ENCODE peak calls at places on chromosomes 5 and 9, in six cellular contexts. One of them, this sample, is unnamed.
A peak's percentile ranks its signal among the peaks of the same experiment; 100 is the strongest.

GRCh38 chr9:94874316-94874715 is 147.8 kb downstream of the AOPEP start:
- DNase-seq in lower lobe of right lung: no peak
- DNase-seq in pancreas: no peak
- DNase-seq in NT2/D1: no peak
- DNase-seq in tibial artery: no peak
- DNase-seq in neural progenitor cell: no peak
- DNase-seq in this sample: no peak

GRCh38 chr9:87813119-87813463 is 69.6 kb upstream of the SPATA31E1 start:
- DNase-seq in lower lobe of right lung: no peak
- DNase-seq in pancreas: no peak
- DNase-seq in NT2/D1: no peak
- DNase-seq in tibial artery: no peak
- DNase-seq in neural progenitor cell: no peak
- DNase-seq in this sample: no peak

GRCh38 chr9:17521456-17521855 is 57.4 kb upstream of the SH3GL2 start:
- DNase-seq in lower lobe of right lung: no peak
- DNase-seq in pancreas: no peak
- DNase-seq in NT2/D1: no peak
- DNase-seq in tibial artery: no peak
- DNase-seq in neural progenitor cell: no peak
- DNase-seq in this sample: no peak

GRCh38 chr9:107029146-107029545 is 166.2 kb downstream of the ZNF462 start:
- DNase-seq in lower lobe of right lung: no peak
- DNase-seq in pancreas: no peak
- DNase-seq in NT2/D1: no peak
- DNase-seq in tibial artery: no peak
- DNase-seq in neural progenitor cell: no peak
- DNase-seq in this sample: no peak

GRCh38 chr5:77204967-77205366 is 5.5 kb upstream of the PDE8B start:
- DNase-seq in lower lobe of right lung: no peak
- DNase-seq in pancreas: no peak
- DNase-seq in NT2/D1: no peak
- DNase-seq in tibial artery: no peak
- DNase-seq in neural progenitor cell: no peak
- DNase-seq in this sample: no peak

GRCh38 chr5:169072223-169072622 is 228.7 kb downstream of the SLIT3 start:
- DNase-seq in lower lobe of right lung: no peak
- DNase-seq in pancreas: no peak
- DNase-seq in NT2/D1: no peak
- DNase-seq in tibial artery: no peak
- DNase-seq in neural progenitor cell: no peak
- DNase-seq in this sample: no peak

GRCh38 chr9:33147770-33148169 is 19.4 kb downstream of the B4GALT1 start:
- DNase-seq in lower lobe of right lung: no peak
- DNase-seq in pancreas: no peak
- DNase-seq in NT2/D1: no peak
- DNase-seq in tibial artery: peak; percentile 23
- DNase-seq in neural progenitor cell: no peak
- DNase-seq in this sample: no peak

GRCh38 chr9:72633966-72634365 is 112.6 kb downstream of the TMC1 start:
- DNase-seq in lower lobe of right lung: no peak
- DNase-seq in pancreas: no peak
- DNase-seq in NT2/D1: no peak
- DNase-seq in tibial artery: no peak
- DNase-seq in neural progenitor cell: no peak
- DNase-seq in this sample: no peak

GRCh38 chr5:61632064-61632463 is 300.0 kb downstream of the ZSWIM6 start:
- DNase-seq in lower lobe of right lung: no peak
- DNase-seq in pancreas: no peak
- DNase-seq in NT2/D1: no peak
- DNase-seq in tibial artery: no peak
- DNase-seq in neural progenitor cell: no peak
- DNase-seq in this sample: no peak

GRCh38 chr9:17988489-17988888 is 409.6 kb downstream of the SH3GL2 start:
- DNase-seq in lower lobe of right lung: no peak
- DNase-seq in pancreas: no peak
- DNase-seq in NT2/D1: no peak
- DNase-seq in tibial artery: no peak
- DNase-seq in neural progenitor cell: no peak
- DNase-seq in this sample: no peak

GRCh38 chr9:92187390-92187789 is 72.2 kb upstream of the SPTLC1 start:
- DNase-seq in lower lobe of right lung: no peak
- DNase-seq in pancreas: no peak
- DNase-seq in NT2/D1: no peak
- DNase-seq in tibial artery: no peak
- DNase-seq in neural progenitor cell: no peak
- DNase-seq in this sample: no peak

GRCh38 chr5:102835715-102836114 is 80.6 kb downstream of the PAM start:
- DNase-seq in lower lobe of right lung: no peak
- DNase-seq in pancreas: no peak
- DNase-seq in NT2/D1: no peak
- DNase-seq in tibial artery: no peak
- DNase-seq in neural progenitor cell: no peak
- DNase-seq in this sample: no peak

GRCh38 chr5:115419794-115420585 is 123.5 kb upstream of the CCDC112 start:
- DNase-seq in lower lobe of right lung: no peak
- DNase-seq in pancreas: no peak
- DNase-seq in NT2/D1: peak; percentile 55
- DNase-seq in tibial artery: no peak
- DNase-seq in neural progenitor cell: no peak
- DNase-seq in this sample: no peak

DNA sequence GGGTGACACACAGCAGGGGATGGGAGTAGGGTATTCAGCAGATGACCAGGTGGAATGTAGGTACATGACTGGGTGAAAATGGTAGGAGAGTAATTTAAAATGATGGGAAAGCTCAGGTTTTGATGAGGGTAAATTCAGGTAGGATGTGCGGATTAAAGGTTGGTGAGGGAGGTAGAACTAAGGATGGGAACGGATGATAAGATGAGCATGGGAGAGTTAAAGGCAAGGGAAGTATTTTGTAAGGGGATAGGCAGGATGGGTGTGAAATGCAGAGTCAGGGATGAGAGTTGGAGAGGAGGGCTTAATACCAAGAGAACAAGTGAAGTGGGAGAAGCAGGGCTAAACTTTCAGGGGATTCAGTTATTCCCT is 1.5 kb downstream of the TLN1 start:
- DNase-seq in lower lobe of right lung: no peak
- DNase-seq in pancreas: no peak
- DNase-seq in NT2/D1: no peak
- DNase-seq in tibial artery: no peak
- DNase-seq in neural progenitor cell: no peak
- DNase-seq in this sample: no peak
- H3K4me1 ChIP-seq in lower lobe of right lung: peaks cover 67% of the 10 kb centered on the region
- H3K4me1 ChIP-seq in pancreas: peaks cover 26% of the 10 kb centered on the region
- H3K4me1 ChIP-seq in NT2/D1: peaks cover 15% of the 10 kb centered on the region
- H3K4me1 ChIP-seq in tibial artery: peaks cover 79% of the 10 kb centered on the region
- H3K4me1 ChIP-seq in neural progenitor cell: peaks cover 55% of the 10 kb centered on the region
- H3K4me1 ChIP-seq in this sample: peaks cover 68% of the 10 kb centered on the region

DNA sequence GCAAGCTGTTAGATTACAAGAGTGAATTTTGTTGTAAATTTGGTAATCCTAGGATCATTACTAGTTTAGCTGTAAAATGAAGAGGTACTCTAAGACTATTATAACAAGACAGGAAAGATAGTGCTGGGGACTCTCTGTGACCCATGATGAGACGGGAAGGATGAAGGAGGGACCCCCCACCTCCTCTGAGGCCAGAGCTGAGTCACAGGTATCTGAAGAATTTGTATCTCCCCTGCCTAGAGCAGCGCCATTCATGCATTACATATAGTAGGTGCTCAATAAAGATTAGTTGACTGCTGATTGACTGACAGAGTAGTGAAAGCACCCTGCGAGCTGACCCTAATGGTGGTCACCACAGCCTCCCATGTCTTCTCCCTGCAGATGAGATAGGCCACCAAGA is 202.8 kb downstream of the SNX18 start:
- DNase-seq in lower lobe of right lung: no peak
- DNase-seq in pancreas: no peak
- DNase-seq in NT2/D1: no peak
- DNase-seq in tibial artery: no peak
- DNase-seq in neural progenitor cell: no peak
- DNase-seq in this sample: no peak
- H3K4me1 ChIP-seq in lower lobe of right lung: peaks cover 7% of the 10 kb centered on the region
- H3K4me1 ChIP-seq in pancreas: no peaks in the 10 kb centered on the region
- H3K4me1 ChIP-seq in NT2/D1: no peaks in the 10 kb centered on the region
- H3K4me1 ChIP-seq in tibial artery: peaks cover 24% of the 10 kb centered on the region
- H3K4me1 ChIP-seq in neural progenitor cell: peaks cover 15% of the 10 kb centered on the region
- H3K4me1 ChIP-seq in this sample: no peaks in the 10 kb centered on the region

GRCh38 chr5:181170237-181170830 is 22.9 kb downstream of the OR2V2 start:
- DNase-seq in lower lobe of right lung: no peak
- DNase-seq in pancreas: peak; percentile 51
- DNase-seq in NT2/D1: no peak
- DNase-seq in tibial artery: peak; percentile 27
- DNase-seq in neural progenitor cell: peak; percentile 61
- DNase-seq in this sample: no peak
- H3K4me1 ChIP-seq in lower lobe of right lung: peaks cover 25% of the 10 kb centered on the region
- H3K4me1 ChIP-seq in pancreas: no peaks in the 10 kb centered on the region
- H3K4me1 ChIP-seq in NT2/D1: no peaks in the 10 kb centered on the region
- H3K4me1 ChIP-seq in tibial artery: peaks cover 20% of the 10 kb centered on the region
- H3K4me1 ChIP-seq in neural progenitor cell: peaks cover 8% of the 10 kb centered on the region
- H3K4me1 ChIP-seq in this sample: peaks cover 22% of the 10 kb centered on the region

GRCh38 chr9:129473523-129474244 is 147.2 kb downstream of the C9orf50 start:
- DNase-seq in lower lobe of right lung: no peak
- DNase-seq in pancreas: no peak
- DNase-seq in NT2/D1: no peak
- DNase-seq in tibial artery: peak; percentile 92
- DNase-seq in neural progenitor cell: no peak
- DNase-seq in this sample: no peak

GRCh38 chr9:129476821-129477611 is 143.9 kb downstream of the C9orf50 start:
- DNase-seq in lower lobe of right lung: no peak
- DNase-seq in pancreas: no peak
- DNase-seq in NT2/D1: no peak
- DNase-seq in tibial artery: no peak
- DNase-seq in neural progenitor cell: no peak
- DNase-seq in this sample: no peak

GRCh38 chr9:129472651-129473102 is 148.2 kb downstream of the C9orf50 start:
- DNase-seq in lower lobe of right lung: no peak
- DNase-seq in pancreas: no peak
- DNase-seq in NT2/D1: no peak
- DNase-seq in tibial artery: no peak
- DNase-seq in neural progenitor cell: no peak
- DNase-seq in this sample: no peak

GRCh38 chr9:129471201-129472019 is 149.5 kb downstream of the C9orf50 start:
- DNase-seq in lower lobe of right lung: no peak
- DNase-seq in pancreas: no peak
- DNase-seq in NT2/D1: no peak
- DNase-seq in tibial artery: no peak
- DNase-seq in neural progenitor cell: no peak
- DNase-seq in this sample: no peak

GRCh38 chr9:129474740-129475404 is 146.0 kb downstream of the C9orf50 start:
- DNase-seq in lower lobe of right lung: no peak
- DNase-seq in pancreas: no peak
- DNase-seq in NT2/D1: no peak
- DNase-seq in tibial artery: no peak
- DNase-seq in neural progenitor cell: no peak
- DNase-seq in this sample: no peak
- H3K4me1 ChIP-seq in lower lobe of right lung: peaks cover 29% of the 10 kb centered on the region
- H3K4me1 ChIP-seq in pancreas: no peaks in the 10 kb centered on the region
- H3K4me1 ChIP-seq in NT2/D1: peaks cover 16% of the 10 kb centered on the region
- H3K4me1 ChIP-seq in tibial artery: peaks cover 27% of the 10 kb centered on the region
- H3K4me1 ChIP-seq in neural progenitor cell: peaks cover 24% of the 10 kb centered on the region
- H3K4me1 ChIP-seq in this sample: no peaks in the 10 kb centered on the region

This sample was measured in CD8-positive, alpha-beta memory T cell.